ENCODE peak calls at places on chromosomes 7 and 10, in five cellular contexts. C is uterus, D is neural progenitor cell, L is kidney, Q is stomach. Y is an unnamed sample. For H3K36me3 and H3K4me1, the result is how much of the 10 kb centered on the place peaks cover.

GRCh38 chr7:128121731-128122576 is 90.7 kb upstream of the LRRC4 start:
- DNase-seq in L (peak), Q (no peak), D (no peak), C (no peak), Y (no peak)

GRCh38 chr10:34960983-34961382 is 129.2 kb downstream of the CUL2 start:
- DNase-seq in C (no peak), Q (no peak), D (no peak), L (peak), Y (no peak)

GRCh38 chr10:127740596-127740995 is 3.6 kb downstream of the FOXI2 start:
- DNase-seq in L (no peak), D (no peak), C (no peak), Q (no peak), Y (no peak)

GRCh38 chr7:128831994-128832879 is 2.0 kb downstream of the FLNC start:
- DNase-seq in L (no peak), D (peak), Q (no peak), C (peak), Y (peak)

GRCh38 chr10:85791846-85792532 is 574.6 kb downstream of the GRID1 start:
- DNase-seq in Q (no peak), C (no peak), D (peak), L (no peak), Y (peak)

GRCh38 chr10:78977761-78978305 is 90.9 kb upstream of the ZMIZ1 start:
- DNase-seq in Q (no peak), L (peak), C (peak), D (no peak), Y (peak)

GRCh38 chr10:96857613-96858012 is 25.5 kb downstream of the LCOR start:
- DNase-seq in L (no peak), Q (no peak), C (no peak), D (no peak), Y (no peak)

GRCh38 chr7:42617071-42617705 is 294.7 kb downstream of the C7orf25 start:
- DNase-seq in Q (no peak), C (no peak), L (no peak), D (peak), Y (no peak)

GRCh38 chr10:115491526-115492140 is 398.5 kb downstream of the ATRNL1 start:
- DNase-seq in L (peak), D (no peak), C (no peak), Q (no peak), Y (no peak)

GRCh38 chr10:14306201-14306600 is 24.5 kb downstream of the FRMD4A start:
- DNase-seq in D (no peak), C (no peak), Q (no peak), L (no peak), Y (no peak)

GRCh38 chr7:30764030-30764991 is 6.9 kb upstream of the MINDY4 start:
- DNase-seq in Q (no peak), L (no peak), C (no peak), D (no peak), Y (peak)

DNA sequence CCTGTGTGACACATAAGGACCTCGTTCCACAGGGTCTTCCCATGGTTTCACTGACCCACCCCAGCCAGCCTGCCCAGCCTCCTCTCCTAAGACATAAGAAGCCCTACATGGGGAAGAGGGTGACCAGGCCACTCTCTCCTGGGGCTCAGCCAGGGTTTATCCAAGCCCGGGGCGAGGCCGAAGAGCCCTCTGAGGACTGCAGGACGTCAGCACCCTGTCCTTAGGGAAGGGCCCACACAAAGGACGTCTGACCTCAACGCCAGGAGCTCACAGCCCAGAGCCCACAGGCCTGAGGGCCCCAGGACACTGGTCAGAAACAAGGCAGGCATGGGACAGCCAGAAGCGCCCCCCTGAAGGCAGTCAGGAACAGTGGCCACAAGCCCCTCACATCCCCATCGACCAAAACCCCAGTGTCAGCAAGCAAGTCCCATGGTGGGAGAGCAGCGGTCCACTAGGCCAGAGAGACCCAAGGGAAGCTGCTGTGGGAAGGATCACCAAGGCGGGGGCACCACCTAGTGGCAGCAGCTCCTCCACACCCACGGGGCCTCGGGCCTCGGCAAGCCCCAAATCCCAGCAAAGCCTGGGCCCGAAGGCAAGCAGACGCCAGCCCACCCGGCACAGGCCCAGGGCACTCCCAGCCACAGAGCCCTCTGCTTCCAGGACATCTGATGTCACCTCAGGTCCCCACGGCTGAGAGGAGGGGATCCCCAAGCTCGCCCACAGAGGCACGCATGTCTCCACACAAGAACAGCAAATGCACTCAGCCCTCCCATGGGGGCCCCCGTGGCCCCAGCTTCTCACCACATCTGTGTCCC is 23.4 kb downstream of the MAD1L1 start:
- DNase-seq in L (peak), C (peak), Q (peak), D (peak), Y (peak)
- H3K36me3 ChIP-seq in L (under half), C (under half), Q (half or more), D (under half), Y (under half)

GRCh38 chr7:83276250-83276649 is 113.6 kb upstream of the PCLO start:
- DNase-seq in D (no peak), C (no peak), Q (no peak), L (no peak), Y (no peak)

GRCh38 chr7:83267141-83267631 is 104.5 kb upstream of the PCLO start:
- DNase-seq in Q (no peak), L (no peak), C (no peak), D (no peak), Y (no peak)

GRCh38 chr7:83273699-83274098 is 111.0 kb upstream of the PCLO start:
- DNase-seq in Q (no peak), L (no peak), C (no peak), D (no peak), Y (no peak)

GRCh38 chr7:83270407-83270806 is 107.7 kb upstream of the PCLO start:
- DNase-seq in D (no peak), Q (no peak), C (no peak), L (no peak), Y (peak)

DNA sequence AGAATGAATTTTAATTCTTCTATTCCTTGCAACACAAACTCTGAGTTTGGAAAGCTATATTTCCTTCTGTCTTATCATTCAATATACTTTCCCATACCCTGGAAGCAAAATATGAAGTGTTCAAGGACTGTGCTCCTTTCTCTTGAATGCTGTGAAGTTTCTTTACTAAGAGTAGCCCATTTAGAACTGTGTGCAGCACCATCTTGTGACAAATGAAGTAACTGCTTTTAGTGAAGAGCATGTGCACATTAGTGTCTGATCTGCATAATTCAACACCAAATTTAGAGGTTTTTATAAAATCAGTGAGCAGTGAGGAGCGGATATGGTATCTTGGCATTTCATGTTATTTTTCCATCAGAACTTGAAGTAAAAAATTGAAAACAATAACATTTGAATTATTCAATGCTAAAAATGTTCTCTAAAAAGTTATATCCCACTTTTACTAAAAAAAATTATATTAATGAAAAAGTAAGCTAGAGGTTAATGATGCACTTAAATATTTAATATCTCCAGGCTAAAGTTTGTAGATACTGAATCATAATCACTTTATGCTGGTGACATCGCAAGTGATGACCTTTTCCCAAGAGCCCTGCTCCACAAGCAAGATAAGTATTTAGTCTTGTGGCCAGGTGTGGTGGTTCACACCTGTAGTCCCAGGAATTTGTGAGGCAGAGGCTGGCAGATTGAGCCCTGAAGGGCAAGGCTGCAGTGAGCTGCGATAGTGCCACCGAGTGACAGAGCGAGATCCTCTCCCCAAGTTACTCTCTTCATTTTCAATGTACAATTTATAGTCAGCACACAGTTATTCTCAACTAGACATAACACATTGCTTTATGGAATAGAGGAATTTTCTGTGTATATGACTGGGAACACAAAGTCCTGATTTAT is 108.8 kb upstream of the PCLO start:
- DNase-seq in Q (no peak), C (no peak), D (peak), L (no peak), Y (peak)
- TF ChIP-seq CTCF in Q (no peak), C (no peak), D (peak), L (peak), Y (peak)

GRCh38 chr10:132448248-132448731 is 51.3 kb downstream of the PWWP2B start:
- DNase-seq in D (peak), C (peak), Q (peak), L (peak), Y (no peak)
- H3K4me1 ChIP-seq in D (under half), C (under half), Q (under half), L (under half), Y (under half)

GRCh38 chr10:1100691-1101368 is 44.6 kb downstream of the WDR37 start:
- DNase-seq in C (no peak), L (no peak), Q (no peak), D (peak), Y (no peak)
- H3K36me3 ChIP-seq in C (under half), L (under half), Q (half or more), D (under half), Y (under half)

DNA sequence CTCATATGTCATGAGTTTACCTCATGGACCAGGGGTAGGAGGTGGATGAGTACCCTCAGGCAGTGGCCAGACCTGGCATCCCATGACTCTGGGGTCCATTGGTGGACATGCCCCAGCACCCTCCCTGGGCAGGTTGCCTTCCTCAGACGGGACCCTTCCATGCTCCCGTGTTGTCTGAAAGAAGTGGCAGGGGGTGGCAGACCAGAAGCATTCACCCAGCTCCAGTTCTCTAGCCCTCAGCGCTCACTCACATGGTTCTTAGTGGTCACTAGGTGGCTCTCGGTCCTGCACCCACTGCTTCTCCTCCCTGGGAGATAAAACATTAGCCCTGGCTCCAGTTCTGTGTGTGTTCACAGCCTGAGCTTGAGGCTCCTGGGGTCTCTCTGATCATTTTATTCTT is 6.0 kb downstream of the RBP3 start:
- DNase-seq in L (peak), Q (no peak), D (no peak), C (no peak), Y (peak)
- TF ChIP-seq CTCF in L (peak), Q (no peak), D (no peak), C (no peak), Y (peak)